ENCODE peak calls at places on chromosomes 3 and 15, in eight cellular contexts. V, R, L, A, G, J, I and Y are unnamed samples.

GRCh38 chr3:132421832-132422231 is 4.5 kb downstream of the DNAJC13 start:
- DNase-seq in V (no peak), R (no peak), L (no peak), A (no peak), G (no peak), J (peak), I (no peak), Y (no peak)

GRCh38 chr3:89617706-89618105 is 510.3 kb downstream of the EPHA3 start:
- DNase-seq in V (no peak), R (no peak), L (no peak), A (no peak), G (no peak), J (no peak), I (no peak), Y (peak)

GRCh38 chr3:149245738-149246451 is 24.3 kb upstream of the CP start:
- DNase-seq in V (no peak), R (no peak), L (no peak), A (no peak), G (no peak), J (peak), I (no peak), Y (no peak)

GRCh38 chr15:29939404-29939803 is 117.1 kb upstream of the TJP1 start:
- DNase-seq in V (no peak), R (no peak), L (no peak), A (no peak), G (no peak), J (no peak), I (no peak), Y (no peak)

GRCh38 chr3:115789480-115789879 is 166.2 kb downstream of the GAP43 start:
- DNase-seq in V (no peak), R (no peak), L (no peak), A (peak), G (no peak), J (no peak), I (no peak), Y (no peak)

GRCh38 chr3:194231840-194232832 is 96.2 kb downstream of the HES1 start:
- DNase-seq in V (no peak), R (no peak), L (no peak), A (peak), G (no peak), J (no peak), I (no peak), Y (no peak)

GRCh38 chr3:53193466-53194217 is 32.6 kb downstream of the PRKCD start:
- DNase-seq in V (no peak), R (no peak), L (peak), A (no peak), G (no peak), J (peak), I (no peak), Y (no peak)

GRCh38 chr3:97895216-97895615 is 73.4 kb downstream of the CRYBG3 start:
- DNase-seq in V (no peak), R (no peak), L (no peak), A (no peak), G (no peak), J (no peak), I (no peak), Y (no peak)

GRCh38 chr15:33547876-33548275 is 237.1 kb downstream of the RYR3 start:
- DNase-seq in V (no peak), R (no peak), L (no peak), A (no peak), G (no peak), J (peak), I (peak), Y (no peak)

GRCh38 chr3:197151562-197151961 is 121.9 kb upstream of the MELTF start:
- DNase-seq in V (peak), R (no peak), L (no peak), A (peak), G (no peak), J (peak), I (no peak), Y (no peak)

GRCh38 chr3:55728461-55729100 is 241.5 kb upstream of the WNT5A start:
- DNase-seq in V (no peak), R (no peak), L (no peak), A (no peak), G (no peak), J (no peak), I (no peak), Y (no peak)